ENCODE peak calls at places on chromosomes 13 and 19, in eight cellular contexts. Y is CD4-positive, alpha-beta T cell; X is T follicular helper cell; L is fibroblast of mammary gland; Z is endothelial cell; M is CD8-positive, alpha-beta T cell; A is psoas muscle; N is AG04450. D is an unnamed sample.

GRCh38 chr19:44758596-44758995 is 10.1 kb downstream of the BCL3 start:
- DNase-seq in Y (no peak), X (no peak), L (no peak), Z (no peak), M (no peak), A (no peak), N (no peak), D (no peak)

GRCh38 chr19:37963190-37963947 is 56.4 kb downstream of the SIPA1L3 start:
- DNase-seq in M (no peak), N (no peak), X (no peak), L (peak), A (no peak), Z (no peak), Y (no peak), D (no peak)

GRCh38 chr13:38176664-38177063 is 173.0 kb upstream of the UFM1 start:
- DNase-seq in Z (no peak), Y (no peak), L (no peak), A (no peak), N (no peak), X (no peak), M (no peak), D (no peak)

GRCh38 chr13:105827074-105827473 is 708.4 kb downstream of the EFNB2 start:
- DNase-seq in M (no peak), N (no peak), X (no peak), Y (no peak), A (no peak), Z (no peak), L (no peak), D (no peak)

GRCh38 chr13:108448891-108449290 is 179.4 kb downstream of the TNFSF13B start:
- DNase-seq in Z (no peak), X (no peak), L (no peak), A (no peak), M (no peak), N (no peak), Y (no peak), D (no peak)

GRCh38 chr13:62014299-62014698 is 598.6 kb upstream of the PCDH20 start:
- DNase-seq in A (no peak), L (peak), N (no peak), X (no peak), Z (no peak), Y (no peak), M (no peak), D (no peak)

GRCh38 chr19:41219924-41220567 is 1.0 kb downstream of the AXL start:
- DNase-seq in X (no peak), Y (no peak), Z (no peak), M (no peak), N (no peak), A (peak), L (peak), D (no peak)

GRCh38 chr13:66543780-66544179 is 686.4 kb downstream of the PCDH9 start:
- DNase-seq in Z (no peak), X (no peak), Y (no peak), N (no peak), M (no peak), L (no peak), A (no peak), D (no peak)

GRCh38 chr13:38582133-38582532 is 104.7 kb upstream of the FREM2 start:
- DNase-seq in Y (no peak), M (no peak), N (no peak), X (peak), L (peak), A (no peak), Z (peak), D (no peak)

GRCh38 chr13:25200783-25201182 is 28.7 kb upstream of the AMER2 start:
- DNase-seq in Z (no peak), X (no peak), M (no peak), Y (no peak), L (no peak), N (no peak), A (no peak), D (no peak)

GRCh38 chr13:92488249-92488845 is 738.3 kb upstream of the GPC6 start:
- DNase-seq in A (no peak), L (no peak), X (no peak), N (no peak), Z (no peak), M (no peak), Y (no peak), D (no peak)

GRCh38 chr19:18718015-18718526 is 34.6 kb downstream of the CRTC1 start:
- DNase-seq in M (no peak), A (no peak), Z (no peak), N (no peak), L (no peak), X (no peak), Y (no peak), D (no peak)

GRCh38 chr13:87124785-87125074 is 546.4 kb upstream of the SLITRK5 start:
- DNase-seq in X (no peak), M (no peak), A (no peak), Y (no peak), L (no peak), Z (no peak), N (no peak), D (no peak)

GRCh38 chr13:99617474-99618255 is 116.4 kb downstream of the TM9SF2 start:
- DNase-seq in X (no peak), Y (peak), Z (peak), L (peak), A (no peak), N (no peak), M (peak), D (no peak)

GRCh38 chr19:6271721-6272410 is 7.9 kb downstream of the MLLT1 start:
- DNase-seq in N (no peak), Z (no peak), A (peak), X (no peak), M (no peak), L (peak), Y (no peak), D (no peak)

GRCh38 chr19:35273686-35274259 is 5.0 kb downstream of the USF2 start:
- DNase-seq in M (no peak), Z (no peak), N (no peak), X (no peak), A (no peak), L (no peak), Y (no peak), D (no peak)

GRCh38 chr13:25766576-25766975 is 285.2 kb downstream of the SHISA2 start:
- DNase-seq in L (no peak), X (no peak), A (no peak), Z (no peak), Y (no peak), N (no peak), M (no peak), D (no peak)

GRCh38 chr13:43688230-43688907 is 98.4 kb downstream of the ENOX1 start:
- DNase-seq in Z (no peak), X (no peak), A (no peak), Y (no peak), N (no peak), M (no peak), L (no peak), D (no peak)

GRCh38 chr19:48249502-48250014 is 6.2 kb downstream of the CARD8 start:
- DNase-seq in X (peak), L (no peak), N (no peak), Y (peak), Z (peak), A (peak), M (peak), D (peak)

GRCh38 chr13:76148926-76149325 is 512.8 kb downstream of the LMO7 start:
- DNase-seq in X (no peak), L (peak), Z (no peak), M (no peak), Y (no peak), A (no peak), N (peak), D (no peak)

GRCh38 chr13:32211788-32212187 is 103.4 kb downstream of the ZAR1L start:
- DNase-seq in A (no peak), M (no peak), L (peak), Y (no peak), N (peak), X (no peak), Z (no peak), D (no peak)

GRCh38 chr19:3463959-3464796 is 16.1 kb downstream of the SMIM24 start:
- DNase-seq in Z (no peak), N (no peak), X (no peak), M (no peak), L (no peak), Y (no peak), A (no peak), D (no peak)

GRCh38 chr13:21749410-21749809 is 78.5 kb downstream of the FGF9 start:
- DNase-seq in N (peak), M (no peak), L (no peak), X (no peak), Y (no peak), A (no peak), Z (no peak), D (no peak)

GRCh38 chr19:56071151-56071550 is 49.9 kb downstream of the ZNF787 start:
- DNase-seq in M (no peak), N (no peak), Z (peak), A (no peak), X (no peak), L (no peak), Y (no peak), D (no peak)

GRCh38 chr19:15829277-15829770 is 13.9 kb upstream of the OR10H1 start:
- DNase-seq in A (no peak), X (no peak), L (no peak), N (no peak), M (no peak), Y (no peak), Z (no peak), D (no peak)

GRCh38 chr13:92197669-92198068 is 799.2 kb downstream of the GPC5 start:
- DNase-seq in N (no peak), Y (no peak), M (no peak), A (no peak), L (peak), X (no peak), Z (no peak), D (no peak)

GRCh38 chr13:97892717-97893116 is 60.8 kb upstream of the IPO5 start:
- DNase-seq in M (no peak), X (no peak), N (no peak), L (peak), Y (no peak), Z (no peak), A (no peak), D (no peak)

GRCh38 chr19:51342631-51343569 is 961 bp upstream of the VSIG10L start:
- DNase-seq in L (no peak), N (no peak), X (no peak), M (no peak), Y (no peak), Z (no peak), A (peak), D (no peak)

GRCh38 chr19:21912654-21913053 is 76.7 kb upstream of the ZNF43 start:
- DNase-seq in A (no peak), Z (no peak), N (no peak), L (no peak), X (no peak), M (no peak), Y (no peak), D (no peak)

GRCh38 chr19:46303702-46304397 is 7.0 kb downstream of the HIF3A start:
- DNase-seq in A (peak), Z (peak), X (no peak), M (no peak), Y (no peak), N (no peak), L (peak), D (no peak)

GRCh38 chr13:59823495-59823894 is 340.2 kb downstream of the DIAPH3 start:
- DNase-seq in M (no peak), X (no peak), Y (no peak), N (no peak), L (peak), A (no peak), Z (no peak), D (no peak)

GRCh38 chr19:3142292-3142670 is 6.4 kb downstream of the GNA15 start:
- DNase-seq in M (no peak), N (peak), A (no peak), Y (no peak), Z (no peak), X (no peak), L (peak), D (peak)

GRCh38 chr19:40265763-40266099 is 19.4 kb downstream of the AKT2 start:
- DNase-seq in M (no peak), Z (no peak), A (no peak), L (no peak), Y (no peak), X (no peak), N (no peak), D (no peak)

GRCh38 chr13:75633285-75633684 is 2.8 kb upstream of the LMO7 start:
- DNase-seq in Z (no peak), L (peak), N (peak), Y (no peak), A (no peak), X (no peak), M (no peak), D (no peak)

GRCh38 chr13:109790951-109791605 is 4.7 kb upstream of the IRS2 start:
- DNase-seq in Z (no peak), N (no peak), X (no peak), A (no peak), L (peak), M (peak), Y (no peak), D (no peak)

GRCh38 chr13:94205896-94206295 is 273.6 kb downstream of the DCT start:
- DNase-seq in M (no peak), A (no peak), L (no peak), N (no peak), Z (no peak), X (no peak), Y (no peak), D (no peak)

GRCh38 chr13:33032037-33032625 is 15.9 kb downstream of the KL start:
- DNase-seq in Y (no peak), L (peak), X (no peak), M (no peak), N (no peak), A (peak), Z (no peak), D (no peak)

GRCh38 chr13:76872686-76873085 is 13.5 kb downstream of the KCTD12 start:
- DNase-seq in N (no peak), Z (no peak), Y (no peak), A (no peak), L (no peak), M (no peak), X (no peak), D (no peak)

GRCh38 chr13:69524459-69525155 is 583.0 kb upstream of the ATXN8OS start:
- DNase-seq in N (no peak), Y (no peak), Z (no peak), A (no peak), X (no peak), L (no peak), M (no peak), D (no peak)